ENCODE peak calls at places on chromosomes 2 and 18, in five cellular contexts. U is fibroblast of lung; R is mammary epithelial cell; F is activated CD4-positive, alpha-beta T cell treated with anti-CD3 and anti-CD28 coated beads, Interleukin-2, amount 10 ng/mL, durations not matched to agents 7 days and 5 days; V is GM12865. M is an unnamed sample.

GRCh38 chr2:185130685-185131084 is 532.4 kb downstream of the ZNF804A start:
- DNase-seq in U (peak), R (no peak), F (no peak), V (no peak), M (no peak)

GRCh38 chr18:48697441-48697840 is 158.6 kb downstream of the CTIF start:
- DNase-seq in U (no peak), R (no peak), F (no peak), V (no peak), M (no peak)

GRCh38 chr2:200603972-200604371 is 18.2 kb downstream of the AOX1 start:
- DNase-seq in U (peak), R (peak), F (no peak), V (no peak), M (no peak)

GRCh38 chr18:48613589-48613988 is 74.8 kb downstream of the CTIF start:
- DNase-seq in U (peak), R (no peak), F (no peak), V (no peak), M (no peak)

GRCh38 chr2:118185210-118186109 is 97.2 kb downstream of the INSIG2 start:
- DNase-seq in U (peak), R (peak), F (peak), V (peak), M (peak)

GRCh38 chr2:197873293-197873701 is 68.9 kb downstream of the PLCL1 start:
- DNase-seq in U (peak), R (no peak), F (no peak), V (no peak), M (no peak)

GRCh38 chr18:22800551-22800951 is 132.6 kb upstream of the RBBP8 start:
- DNase-seq in U (peak), R (no peak), F (no peak), V (no peak), M (no peak)

GRCh38 chr2:120104772-120105171 is 91.9 kb downstream of the EPB41L5 start:
- DNase-seq in U (no peak), R (no peak), F (no peak), V (no peak), M (no peak)

GRCh38 chr18:31041346-31042067 is 1.0 kb downstream of the DSC3 start:
- DNase-seq in U (no peak), R (peak), F (no peak), V (no peak), M (peak)

GRCh38 chr2:85066006-85066405 is 67.2 kb upstream of the TCF7L1 start:
- DNase-seq in U (no peak), R (no peak), F (no peak), V (no peak), M (no peak)

GRCh38 chr2:168552450-168552856 is 96.4 kb downstream of the CERS6 start:
- DNase-seq in U (no peak), R (no peak), F (no peak), V (peak), M (peak)

GRCh38 chr2:238242731-238243495 is 3.1 kb upstream of the HES6 start:
- DNase-seq in U (no peak), R (no peak), F (no peak), V (no peak), M (no peak)

GRCh38 chr18:37243756-37244155 is 321.8 kb downstream of the CELF4 start:
- DNase-seq in U (no peak), R (no peak), F (no peak), V (no peak), M (no peak)

GRCh38 chr2:8054070-8054469 is 627.8 kb upstream of the ID2 start:
- DNase-seq in U (no peak), R (no peak), F (no peak), V (no peak), M (no peak)

GRCh38 chr2:102110168-102110567 is 32.4 kb upstream of the IL1R1 start:
- DNase-seq in U (no peak), R (no peak), F (no peak), V (no peak), M (no peak)

GRCh38 chr2:109470121-109470921 is 143.4 kb downstream of the SEPTIN10 start:
- DNase-seq in U (peak), R (peak), F (no peak), V (peak), M (no peak)

GRCh38 chr2:237858294-237859081 is 935 bp upstream of the RAMP1 start:
- DNase-seq in U (peak), R (peak), F (peak), V (peak), M (peak)